ENCODE peak calls at places on chromosome 12, in nine cellular contexts. One of them, this sample, is unnamed.

GRCh38 chr12:11264501-11264900 is 5.0 kb downstream of the PRB3 start:
- DNase-seq in stimulated activated CD4-positive, alpha-beta T cell treated with anti-CD3 and anti-CD28 coated beads, Interleukin-4, amount 100 ng/mL, for 48 hours: no peak
- DNase-seq in AML-193: no peak
- DNase-seq in stimulated activated CD8-positive, alpha-beta memory T cell treated with anti-CD3 and anti-CD28 coated beads, Interleukin-4, amount 100 ng/mL, for 48 hours: no peak
- DNase-seq in NCI-H1105: no peak
- DNase-seq in activated CD8-positive, alpha-beta T cell treated with anti-CD3 and anti-CD28 coated beads, Interleukin-2, amount 10 ng/mL, durations not matched to agents 7 days and 5 days: no peak
- DNase-seq in iris pigment epithelial cell: no peak
- DNase-seq in hypothalamus: no peak
- DNase-seq in retina: no peak
- DNase-seq in this sample: no peak

GRCh38 chr12:19643635-19644034 is 204.3 kb downstream of the AEBP2 start:
- DNase-seq in retina: peak
- DNase-seq in activated CD8-positive, alpha-beta T cell treated with anti-CD3 and anti-CD28 coated beads, Interleukin-2, amount 10 ng/mL, durations not matched to agents 7 days and 5 days: no peak
- DNase-seq in stimulated activated CD4-positive, alpha-beta T cell treated with anti-CD3 and anti-CD28 coated beads, Interleukin-4, amount 100 ng/mL, for 48 hours: no peak
- DNase-seq in iris pigment epithelial cell: peak
- DNase-seq in hypothalamus: no peak
- DNase-seq in stimulated activated CD8-positive, alpha-beta memory T cell treated with anti-CD3 and anti-CD28 coated beads, Interleukin-4, amount 100 ng/mL, for 48 hours: no peak
- DNase-seq in NCI-H1105: no peak
- DNase-seq in AML-193: no peak
- DNase-seq in this sample: peak

GRCh38 chr12:6979021-6979420 is 8.3 kb downstream of the EMG1 start:
- DNase-seq in hypothalamus: no peak
- DNase-seq in stimulated activated CD4-positive, alpha-beta T cell treated with anti-CD3 and anti-CD28 coated beads, Interleukin-4, amount 100 ng/mL, for 48 hours: no peak
- DNase-seq in activated CD8-positive, alpha-beta T cell treated with anti-CD3 and anti-CD28 coated beads, Interleukin-2, amount 10 ng/mL, durations not matched to agents 7 days and 5 days: no peak
- DNase-seq in stimulated activated CD8-positive, alpha-beta memory T cell treated with anti-CD3 and anti-CD28 coated beads, Interleukin-4, amount 100 ng/mL, for 48 hours: no peak
- DNase-seq in retina: no peak
- DNase-seq in AML-193: no peak
- DNase-seq in iris pigment epithelial cell: no peak
- DNase-seq in NCI-H1105: no peak
- DNase-seq in this sample: no peak

GRCh38 chr12:64687816-64688599 is 71.2 kb downstream of the GNS start:
- DNase-seq in NCI-H1105: no peak
- DNase-seq in stimulated activated CD4-positive, alpha-beta T cell treated with anti-CD3 and anti-CD28 coated beads, Interleukin-4, amount 100 ng/mL, for 48 hours: no peak
- DNase-seq in hypothalamus: no peak
- DNase-seq in retina: no peak
- DNase-seq in activated CD8-positive, alpha-beta T cell treated with anti-CD3 and anti-CD28 coated beads, Interleukin-2, amount 10 ng/mL, durations not matched to agents 7 days and 5 days: peak
- DNase-seq in AML-193: no peak
- DNase-seq in stimulated activated CD8-positive, alpha-beta memory T cell treated with anti-CD3 and anti-CD28 coated beads, Interleukin-4, amount 100 ng/mL, for 48 hours: no peak
- DNase-seq in iris pigment epithelial cell: peak
- DNase-seq in this sample: no peak

GRCh38 chr12:64585085-64585484 is 25.2 kb upstream of the RASSF3 start:
- DNase-seq in stimulated activated CD8-positive, alpha-beta memory T cell treated with anti-CD3 and anti-CD28 coated beads, Interleukin-4, amount 100 ng/mL, for 48 hours: no peak
- DNase-seq in NCI-H1105: no peak
- DNase-seq in iris pigment epithelial cell: no peak
- DNase-seq in activated CD8-positive, alpha-beta T cell treated with anti-CD3 and anti-CD28 coated beads, Interleukin-2, amount 10 ng/mL, durations not matched to agents 7 days and 5 days: no peak
- DNase-seq in AML-193: no peak
- DNase-seq in retina: no peak
- DNase-seq in stimulated activated CD4-positive, alpha-beta T cell treated with anti-CD3 and anti-CD28 coated beads, Interleukin-4, amount 100 ng/mL, for 48 hours: no peak
- DNase-seq in hypothalamus: no peak
- DNase-seq in this sample: no peak

GRCh38 chr12:76197283-76197682 is 112.8 kb upstream of the NAP1L1 start:
- DNase-seq in activated CD8-positive, alpha-beta T cell treated with anti-CD3 and anti-CD28 coated beads, Interleukin-2, amount 10 ng/mL, durations not matched to agents 7 days and 5 days: no peak
- DNase-seq in stimulated activated CD8-positive, alpha-beta memory T cell treated with anti-CD3 and anti-CD28 coated beads, Interleukin-4, amount 100 ng/mL, for 48 hours: no peak
- DNase-seq in AML-193: no peak
- DNase-seq in iris pigment epithelial cell: no peak
- DNase-seq in NCI-H1105: no peak
- DNase-seq in stimulated activated CD4-positive, alpha-beta T cell treated with anti-CD3 and anti-CD28 coated beads, Interleukin-4, amount 100 ng/mL, for 48 hours: no peak
- DNase-seq in hypothalamus: no peak
- DNase-seq in retina: no peak
- DNase-seq in this sample: no peak

GRCh38 chr12:57657744-57658143 is 24.7 kb upstream of the B4GALNT1 start:
- DNase-seq in iris pigment epithelial cell: peak
- DNase-seq in stimulated activated CD8-positive, alpha-beta memory T cell treated with anti-CD3 and anti-CD28 coated beads, Interleukin-4, amount 100 ng/mL, for 48 hours: no peak
- DNase-seq in stimulated activated CD4-positive, alpha-beta T cell treated with anti-CD3 and anti-CD28 coated beads, Interleukin-4, amount 100 ng/mL, for 48 hours: no peak
- DNase-seq in retina: no peak
- DNase-seq in activated CD8-positive, alpha-beta T cell treated with anti-CD3 and anti-CD28 coated beads, Interleukin-2, amount 10 ng/mL, durations not matched to agents 7 days and 5 days: no peak
- DNase-seq in NCI-H1105: no peak
- DNase-seq in AML-193: no peak
- DNase-seq in hypothalamus: no peak
- DNase-seq in this sample: no peak

GRCh38 chr12:76259071-76259470 is 89.1 kb downstream of the BBS10 start:
- DNase-seq in stimulated activated CD8-positive, alpha-beta memory T cell treated with anti-CD3 and anti-CD28 coated beads, Interleukin-4, amount 100 ng/mL, for 48 hours: no peak
- DNase-seq in AML-193: no peak
- DNase-seq in retina: no peak
- DNase-seq in hypothalamus: no peak
- DNase-seq in NCI-H1105: no peak
- DNase-seq in iris pigment epithelial cell: no peak
- DNase-seq in stimulated activated CD4-positive, alpha-beta T cell treated with anti-CD3 and anti-CD28 coated beads, Interleukin-4, amount 100 ng/mL, for 48 hours: no peak
- DNase-seq in activated CD8-positive, alpha-beta T cell treated with anti-CD3 and anti-CD28 coated beads, Interleukin-2, amount 10 ng/mL, durations not matched to agents 7 days and 5 days: no peak
- DNase-seq in this sample: no peak

GRCh38 chr12:27644446-27644845 is 51.8 kb upstream of the REP15 start:
- DNase-seq in retina: no peak
- DNase-seq in activated CD8-positive, alpha-beta T cell treated with anti-CD3 and anti-CD28 coated beads, Interleukin-2, amount 10 ng/mL, durations not matched to agents 7 days and 5 days: no peak
- DNase-seq in hypothalamus: no peak
- DNase-seq in NCI-H1105: no peak
- DNase-seq in iris pigment epithelial cell: peak
- DNase-seq in AML-193: no peak
- DNase-seq in stimulated activated CD8-positive, alpha-beta memory T cell treated with anti-CD3 and anti-CD28 coated beads, Interleukin-4, amount 100 ng/mL, for 48 hours: no peak
- DNase-seq in stimulated activated CD4-positive, alpha-beta T cell treated with anti-CD3 and anti-CD28 coated beads, Interleukin-4, amount 100 ng/mL, for 48 hours: no peak
- DNase-seq in this sample: no peak

GRCh38 chr12:89597770-89598169 is 71.9 kb upstream of the POC1B start:
- DNase-seq in retina: no peak
- DNase-seq in stimulated activated CD8-positive, alpha-beta memory T cell treated with anti-CD3 and anti-CD28 coated beads, Interleukin-4, amount 100 ng/mL, for 48 hours: no peak
- DNase-seq in hypothalamus: no peak
- DNase-seq in AML-193: no peak
- DNase-seq in iris pigment epithelial cell: no peak
- DNase-seq in NCI-H1105: no peak
- DNase-seq in activated CD8-positive, alpha-beta T cell treated with anti-CD3 and anti-CD28 coated beads, Interleukin-2, amount 10 ng/mL, durations not matched to agents 7 days and 5 days: no peak
- DNase-seq in stimulated activated CD4-positive, alpha-beta T cell treated with anti-CD3 and anti-CD28 coated beads, Interleukin-4, amount 100 ng/mL, for 48 hours: no peak
- DNase-seq in this sample: no peak

GRCh38 chr12:130070017-130070653 is 92.1 kb upstream of the FZD10 start:
- DNase-seq in hypothalamus: peak
- DNase-seq in stimulated activated CD4-positive, alpha-beta T cell treated with anti-CD3 and anti-CD28 coated beads, Interleukin-4, amount 100 ng/mL, for 48 hours: no peak
- DNase-seq in activated CD8-positive, alpha-beta T cell treated with anti-CD3 and anti-CD28 coated beads, Interleukin-2, amount 10 ng/mL, durations not matched to agents 7 days and 5 days: no peak
- DNase-seq in retina: peak
- DNase-seq in AML-193: no peak
- DNase-seq in NCI-H1105: no peak
- DNase-seq in iris pigment epithelial cell: no peak
- DNase-seq in stimulated activated CD8-positive, alpha-beta memory T cell treated with anti-CD3 and anti-CD28 coated beads, Interleukin-4, amount 100 ng/mL, for 48 hours: no peak
- DNase-seq in this sample: no peak

GRCh38 chr12:47717443-47718193 is 7.7 kb downstream of the ENDOU start:
- DNase-seq in stimulated activated CD8-positive, alpha-beta memory T cell treated with anti-CD3 and anti-CD28 coated beads, Interleukin-4, amount 100 ng/mL, for 48 hours: peak
- DNase-seq in stimulated activated CD4-positive, alpha-beta T cell treated with anti-CD3 and anti-CD28 coated beads, Interleukin-4, amount 100 ng/mL, for 48 hours: peak
- DNase-seq in hypothalamus: peak
- DNase-seq in iris pigment epithelial cell: peak
- DNase-seq in activated CD8-positive, alpha-beta T cell treated with anti-CD3 and anti-CD28 coated beads, Interleukin-2, amount 10 ng/mL, durations not matched to agents 7 days and 5 days: peak
- DNase-seq in NCI-H1105: peak
- DNase-seq in retina: peak
- DNase-seq in AML-193: peak
- DNase-seq in this sample: peak

GRCh38 chr12:29306682-29307081 is 74.3 kb downstream of the ERGIC2 start:
- DNase-seq in hypothalamus: no peak
- DNase-seq in retina: no peak
- DNase-seq in stimulated activated CD8-positive, alpha-beta memory T cell treated with anti-CD3 and anti-CD28 coated beads, Interleukin-4, amount 100 ng/mL, for 48 hours: no peak
- DNase-seq in stimulated activated CD4-positive, alpha-beta T cell treated with anti-CD3 and anti-CD28 coated beads, Interleukin-4, amount 100 ng/mL, for 48 hours: no peak
- DNase-seq in iris pigment epithelial cell: no peak
- DNase-seq in NCI-H1105: no peak
- DNase-seq in activated CD8-positive, alpha-beta T cell treated with anti-CD3 and anti-CD28 coated beads, Interleukin-2, amount 10 ng/mL, durations not matched to agents 7 days and 5 days: no peak
- DNase-seq in AML-193: no peak
- DNase-seq in this sample: no peak

GRCh38 chr12:52695039-52695438 is 8.3 kb downstream of the KRT77 start:
- DNase-seq in activated CD8-positive, alpha-beta T cell treated with anti-CD3 and anti-CD28 coated beads, Interleukin-2, amount 10 ng/mL, durations not matched to agents 7 days and 5 days: no peak
- DNase-seq in stimulated activated CD8-positive, alpha-beta memory T cell treated with anti-CD3 and anti-CD28 coated beads, Interleukin-4, amount 100 ng/mL, for 48 hours: no peak
- DNase-seq in NCI-H1105: no peak
- DNase-seq in iris pigment epithelial cell: no peak
- DNase-seq in AML-193: no peak
- DNase-seq in hypothalamus: no peak
- DNase-seq in retina: no peak
- DNase-seq in stimulated activated CD4-positive, alpha-beta T cell treated with anti-CD3 and anti-CD28 coated beads, Interleukin-4, amount 100 ng/mL, for 48 hours: no peak
- DNase-seq in this sample: no peak

GRCh38 chr12:33439587-33440011 is at the start of gene SYT10:
- DNase-seq in activated CD8-positive, alpha-beta T cell treated with anti-CD3 and anti-CD28 coated beads, Interleukin-2, amount 10 ng/mL, durations not matched to agents 7 days and 5 days: no peak
- DNase-seq in stimulated activated CD8-positive, alpha-beta memory T cell treated with anti-CD3 and anti-CD28 coated beads, Interleukin-4, amount 100 ng/mL, for 48 hours: no peak
- DNase-seq in AML-193: no peak
- DNase-seq in NCI-H1105: peak
- DNase-seq in hypothalamus: peak
- DNase-seq in stimulated activated CD4-positive, alpha-beta T cell treated with anti-CD3 and anti-CD28 coated beads, Interleukin-4, amount 100 ng/mL, for 48 hours: no peak
- DNase-seq in iris pigment epithelial cell: no peak
- DNase-seq in retina: peak
- DNase-seq in this sample: no peak

GRCh38 chr12:10968765-10969456 is 17.8 kb downstream of the TAS2R50 start:
- DNase-seq in stimulated activated CD8-positive, alpha-beta memory T cell treated with anti-CD3 and anti-CD28 coated beads, Interleukin-4, amount 100 ng/mL, for 48 hours: no peak
- DNase-seq in hypothalamus: no peak
- DNase-seq in iris pigment epithelial cell: peak
- DNase-seq in activated CD8-positive, alpha-beta T cell treated with anti-CD3 and anti-CD28 coated beads, Interleukin-2, amount 10 ng/mL, durations not matched to agents 7 days and 5 days: no peak
- DNase-seq in retina: no peak
- DNase-seq in NCI-H1105: no peak
- DNase-seq in stimulated activated CD4-positive, alpha-beta T cell treated with anti-CD3 and anti-CD28 coated beads, Interleukin-4, amount 100 ng/mL, for 48 hours: no peak
- DNase-seq in AML-193: no peak
- DNase-seq in this sample: no peak